ENCODE peak calls at places on chromosomes 5 and 9, in nine cellular contexts. L, I, A, R, J, E, Q, H and K are unnamed samples.

GRCh38 chr5:138611295-138612220 is 36.4 kb upstream of the HSPA9 start:
- DNase-seq in L (no peak), I (peak; percentile 32), A (no peak), R (no peak), J (peak; percentile 67), E (no peak), Q (peak; percentile 41), H (peak; percentile 66), K (no peak)

GRCh38 chr9:112790231-112790774 is 39.7 kb downstream of the SNX30 start:
- DNase-seq in L (no peak), I (no peak), A (no peak), R (no peak), J (no peak), E (no peak), Q (no peak), H (no peak), K (no peak)

GRCh38 chr5:5314166-5314565 is 108.3 kb upstream of the ICE1 start:
- DNase-seq in L (no peak), I (no peak), A (no peak), R (no peak), J (no peak), E (no peak), Q (no peak), H (no peak), K (no peak)

GRCh38 chr9:38089387-38090165 is 20.5 kb upstream of the SHB start:
- DNase-seq in L (no peak), I (no peak), A (no peak), R (no peak), J (no peak), E (no peak), Q (no peak), H (no peak), K (no peak)

GRCh38 chr9:134591573-134591981 is 50.0 kb upstream of the COL5A1 start:
- DNase-seq in L (no peak), I (no peak), A (no peak), R (no peak), J (peak; percentile 66), E (no peak), Q (no peak), H (peak; percentile 73), K (no peak)

GRCh38 chr5:79074641-79075040 is 5.1 kb downstream of the BHMT2 start:
- DNase-seq in L (no peak), I (no peak), A (no peak), R (no peak), J (peak; percentile 56), E (no peak), Q (no peak), H (peak; percentile 45), K (no peak)

GRCh38 chr9:89883401-89884341 is 278.9 kb downstream of the GADD45G start:
- DNase-seq in L (no peak), I (no peak), A (no peak), R (no peak), J (no peak), E (no peak), Q (no peak), H (no peak), K (no peak)

GRCh38 chr5:41722359-41722950 is 147.8 kb downstream of the OXCT1 start:
- DNase-seq in L (no peak), I (no peak), A (no peak), R (no peak), J (peak; percentile 44), E (no peak), Q (no peak), H (no peak), K (no peak)

GRCh38 chr5:154811653-154812465 is 38.5 kb downstream of the FAXDC2 start:
- DNase-seq in L (peak; percentile 57), I (peak; percentile 68), A (peak; percentile 42), R (peak; percentile 65), J (peak; percentile 80), E (no peak), Q (peak; percentile 62), H (peak; percentile 74), K (peak; percentile 82)

GRCh38 chr5:58274199-58274598 is 185.7 kb downstream of the PLK2 start:
- DNase-seq in L (no peak), I (no peak), A (no peak), R (no peak), J (no peak), E (no peak), Q (no peak), H (no peak), K (no peak)

GRCh38 chr9:136838314-136839228 is 3.7 kb upstream of the AJM1 start:
- DNase-seq in L (no peak), I (no peak), A (no peak), R (peak; percentile 28), J (no peak), E (no peak), Q (no peak), H (no peak), K (no peak)

GRCh38 chr9:87324613-87325194 is 173.0 kb upstream of the DAPK1 start:
- DNase-seq in L (no peak), I (no peak), A (no peak), R (no peak), J (peak; percentile 85), E (peak; percentile 58), Q (no peak), H (peak; percentile 68), K (peak; percentile 47)

GRCh38 chr5:96256795-96257470 is 176.1 kb downstream of the PCSK1 start:
- DNase-seq in L (no peak), I (no peak), A (no peak), R (no peak), J (peak; percentile 78), E (no peak), Q (no peak), H (peak; percentile 95), K (peak; percentile 75)